ENCODE peak calls at places on chromosomes 4 and X, in six cellular contexts. One of them, this sample, is unnamed.

GRCh38 chr4:107666134-107666533 is 53.9 kb downstream of the PAPSS1 start:
- DNase-seq in CD8-positive, alpha-beta memory T cell: no peak
- DNase-seq in SJCRH30: no peak
- DNase-seq in esophagus squamous epithelium: no peak
- DNase-seq in naive thymus-derived CD4-positive, alpha-beta T cell: no peak
- DNase-seq in suprapubic skin: no peak
- DNase-seq in this sample: no peak

GRCh38 chr4:152392079-152392478 is 143.8 kb downstream of the FBXW7 start:
- DNase-seq in CD8-positive, alpha-beta memory T cell: no peak
- DNase-seq in SJCRH30: no peak
- DNase-seq in esophagus squamous epithelium: no peak
- DNase-seq in naive thymus-derived CD4-positive, alpha-beta T cell: no peak
- DNase-seq in suprapubic skin: no peak
- DNase-seq in this sample: no peak

GRCh38 chr4:94571720-94572119 is 120.0 kb downstream of the PDLIM5 start:
- DNase-seq in CD8-positive, alpha-beta memory T cell: no peak
- DNase-seq in SJCRH30: no peak
- DNase-seq in esophagus squamous epithelium: no peak
- DNase-seq in naive thymus-derived CD4-positive, alpha-beta T cell: no peak
- DNase-seq in suprapubic skin: no peak
- DNase-seq in this sample: no peak

GRCh38 chr4:137531121-137531520 is 1.2 kb downstream of the PCDH18 start:
- DNase-seq in CD8-positive, alpha-beta memory T cell: no peak
- DNase-seq in SJCRH30: peak; percentile 16
- DNase-seq in esophagus squamous epithelium: no peak
- DNase-seq in naive thymus-derived CD4-positive, alpha-beta T cell: no peak
- DNase-seq in suprapubic skin: no peak
- DNase-seq in this sample: no peak

GRCh38 chr4:72505314-72505744 is 63.7 kb downstream of the ADAMTS3 start:
- DNase-seq in CD8-positive, alpha-beta memory T cell: no peak
- DNase-seq in SJCRH30: peak; percentile 61
- DNase-seq in esophagus squamous epithelium: no peak
- DNase-seq in naive thymus-derived CD4-positive, alpha-beta T cell: no peak
- DNase-seq in suprapubic skin: no peak
- DNase-seq in this sample: no peak

GRCh38 chr4:127055349-127055748 is 577.4 kb upstream of the INTU start:
- DNase-seq in CD8-positive, alpha-beta memory T cell: no peak
- DNase-seq in SJCRH30: peak; percentile 11
- DNase-seq in esophagus squamous epithelium: no peak
- DNase-seq in naive thymus-derived CD4-positive, alpha-beta T cell: no peak
- DNase-seq in suprapubic skin: no peak
- DNase-seq in this sample: no peak

GRCh38 chrX:134764202-134764785 is 106.0 kb upstream of the PLAC1 start:
- DNase-seq in CD8-positive, alpha-beta memory T cell: no peak
- DNase-seq in SJCRH30: peak; percentile 4
- DNase-seq in esophagus squamous epithelium: no peak
- DNase-seq in naive thymus-derived CD4-positive, alpha-beta T cell: peak; percentile 7
- DNase-seq in suprapubic skin: no peak
- DNase-seq in this sample: no peak

GRCh38 chr4:76704133-76704881 is 193.6 kb downstream of the SOWAHB start:
- DNase-seq in CD8-positive, alpha-beta memory T cell: no peak
- DNase-seq in SJCRH30: peak; percentile 37
- DNase-seq in esophagus squamous epithelium: no peak
- DNase-seq in naive thymus-derived CD4-positive, alpha-beta T cell: no peak
- DNase-seq in suprapubic skin: no peak
- DNase-seq in this sample: no peak

GRCh38 chrX:10636337-10636736 is 16.0 kb upstream of the MID1 start:
- DNase-seq in CD8-positive, alpha-beta memory T cell: no peak
- DNase-seq in SJCRH30: peak; percentile 75
- DNase-seq in esophagus squamous epithelium: no peak
- DNase-seq in naive thymus-derived CD4-positive, alpha-beta T cell: no peak
- DNase-seq in suprapubic skin: no peak
- DNase-seq in this sample: no peak

GRCh38 chrX:100411802-100412333 is 1.8 kb upstream of the PCDH19 start:
- DNase-seq in CD8-positive, alpha-beta memory T cell: no peak
- DNase-seq in SJCRH30: no peak
- DNase-seq in esophagus squamous epithelium: no peak
- DNase-seq in naive thymus-derived CD4-positive, alpha-beta T cell: no peak
- DNase-seq in suprapubic skin: no peak
- DNase-seq in this sample: no peak

GRCh38 chr4:102819588-102820365 is 7.6 kb downstream of the UBE2D3 start:
- DNase-seq in CD8-positive, alpha-beta memory T cell: peak; percentile 29
- DNase-seq in SJCRH30: no peak
- DNase-seq in esophagus squamous epithelium: no peak
- DNase-seq in naive thymus-derived CD4-positive, alpha-beta T cell: peak; percentile 75
- DNase-seq in suprapubic skin: no peak
- DNase-seq in this sample: no peak

GRCh38 chr4:57044279-57044678 is 65.6 kb downstream of the POLR2B start:
- DNase-seq in CD8-positive, alpha-beta memory T cell: no peak
- DNase-seq in SJCRH30: no peak
- DNase-seq in esophagus squamous epithelium: no peak
- DNase-seq in naive thymus-derived CD4-positive, alpha-beta T cell: no peak
- DNase-seq in suprapubic skin: no peak
- DNase-seq in this sample: no peak

GRCh38 chr4:105991726-105992125 is 96.5 kb downstream of the NPNT start:
- DNase-seq in CD8-positive, alpha-beta memory T cell: no peak
- DNase-seq in SJCRH30: peak; percentile 38
- DNase-seq in esophagus squamous epithelium: no peak
- DNase-seq in naive thymus-derived CD4-positive, alpha-beta T cell: no peak
- DNase-seq in suprapubic skin: no peak
- DNase-seq in this sample: no peak

DNA sequence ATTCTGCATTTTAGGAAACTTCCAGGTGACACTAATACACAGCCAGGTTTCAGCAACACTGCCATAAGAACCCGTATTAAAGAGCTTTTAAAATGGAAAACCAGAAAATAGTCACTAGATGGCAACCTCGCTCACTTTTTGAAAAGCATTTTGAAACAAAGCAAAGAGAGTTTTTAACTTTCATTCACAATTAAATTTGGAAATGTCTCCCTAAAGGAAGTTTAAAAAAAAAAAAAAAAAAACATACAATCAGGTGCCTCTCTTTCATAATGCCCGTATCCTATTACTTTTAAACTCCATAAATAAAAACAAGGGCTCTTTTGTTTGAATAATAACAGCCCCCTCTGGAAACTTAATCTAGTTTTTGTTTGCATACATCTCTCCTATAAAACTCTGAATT is 20.3 kb downstream of the MEPE start:
- DNase-seq in CD8-positive, alpha-beta memory T cell: no peak
- DNase-seq in SJCRH30: no peak
- DNase-seq in esophagus squamous epithelium: no peak
- DNase-seq in naive thymus-derived CD4-positive, alpha-beta T cell: no peak
- DNase-seq in suprapubic skin: no peak
- DNase-seq in this sample: no peak
- H3K4me1 ChIP-seq in CD8-positive, alpha-beta memory T cell: no peaks in the 10 kb centered on the region
- H3K4me1 ChIP-seq in SJCRH30: no peaks in the 10 kb centered on the region
- H3K4me1 ChIP-seq in esophagus squamous epithelium: peaks cover 13% of the 10 kb centered on the region
- H3K4me1 ChIP-seq in naive thymus-derived CD4-positive, alpha-beta T cell: peaks cover 9% of the 10 kb centered on the region
- H3K4me1 ChIP-seq in suprapubic skin: peaks cover 7% of the 10 kb centered on the region
- H3K4me1 ChIP-seq in this sample: no peaks in the 10 kb centered on the region

GRCh38 chrX:17553961-17554482 is 179.0 kb downstream of the NHS start:
- DNase-seq in CD8-positive, alpha-beta memory T cell: no peak
- DNase-seq in SJCRH30: no peak
- DNase-seq in esophagus squamous epithelium: no peak
- DNase-seq in naive thymus-derived CD4-positive, alpha-beta T cell: no peak
- DNase-seq in suprapubic skin: no peak
- DNase-seq in this sample: no peak
- H3K4me1 ChIP-seq in CD8-positive, alpha-beta memory T cell: no peaks in the 10 kb centered on the region
- H3K4me1 ChIP-seq in SJCRH30: no peaks in the 10 kb centered on the region
- H3K4me1 ChIP-seq in esophagus squamous epithelium: peaks cover 48% of the 10 kb centered on the region
- H3K4me1 ChIP-seq in naive thymus-derived CD4-positive, alpha-beta T cell: no peaks in the 10 kb centered on the region
- H3K4me1 ChIP-seq in suprapubic skin: peaks cover 7% of the 10 kb centered on the region
- H3K4me1 ChIP-seq in this sample: no peaks in the 10 kb centered on the region

GRCh38 chr4:7458477-7458876 is 23.7 kb upstream of the PSAPL1 start:
- DNase-seq in CD8-positive, alpha-beta memory T cell: no peak
- DNase-seq in SJCRH30: no peak
- DNase-seq in esophagus squamous epithelium: no peak
- DNase-seq in naive thymus-derived CD4-positive, alpha-beta T cell: no peak
- DNase-seq in suprapubic skin: no peak
- DNase-seq in this sample: no peak
- H3K4me1 ChIP-seq in CD8-positive, alpha-beta memory T cell: no peaks in the 10 kb centered on the region
- H3K4me1 ChIP-seq in SJCRH30: peaks cover 18% of the 10 kb centered on the region
- H3K4me1 ChIP-seq in esophagus squamous epithelium: peaks cover 6% of the 10 kb centered on the region
- H3K4me1 ChIP-seq in naive thymus-derived CD4-positive, alpha-beta T cell: no peaks in the 10 kb centered on the region
- H3K4me1 ChIP-seq in suprapubic skin: no peaks in the 10 kb centered on the region
- H3K4me1 ChIP-seq in this sample: no peaks in the 10 kb centered on the region

DNA sequence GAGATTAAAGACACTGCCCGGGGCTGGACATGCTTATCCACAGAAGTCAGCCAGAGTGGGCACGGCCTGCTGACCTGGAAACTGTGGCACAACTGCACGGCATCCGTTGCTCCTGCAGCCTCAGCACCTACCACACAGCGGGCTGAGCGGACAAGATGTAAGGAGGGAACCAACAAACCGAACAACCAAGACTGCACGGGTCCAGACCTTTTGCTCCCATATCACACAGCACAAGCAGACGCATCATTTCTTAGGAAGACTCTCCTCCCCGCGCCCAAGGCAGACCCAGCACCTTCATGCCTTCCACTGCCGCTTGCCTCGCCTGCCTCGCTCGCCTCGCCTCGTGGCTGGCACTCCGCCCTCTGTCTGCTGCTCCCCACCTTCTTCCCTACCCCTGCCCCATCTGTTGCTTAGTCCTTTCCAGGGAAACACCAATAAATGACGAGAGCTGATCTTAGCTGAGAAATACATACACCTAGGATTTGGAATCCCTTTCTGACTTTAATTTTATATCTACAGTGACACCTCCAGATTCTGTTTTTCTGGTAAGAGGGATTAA is 79.0 kb downstream of the AFAP1 start:
- DNase-seq in CD8-positive, alpha-beta memory T cell: no peak
- DNase-seq in SJCRH30: no peak
- DNase-seq in esophagus squamous epithelium: no peak
- DNase-seq in naive thymus-derived CD4-positive, alpha-beta T cell: no peak
- DNase-seq in suprapubic skin: no peak
- DNase-seq in this sample: no peak
- H3K4me1 ChIP-seq in CD8-positive, alpha-beta memory T cell: peaks cover 27% of the 10 kb centered on the region
- H3K4me1 ChIP-seq in SJCRH30: peaks cover 23% of the 10 kb centered on the region
- H3K4me1 ChIP-seq in esophagus squamous epithelium: peaks cover 44% of the 10 kb centered on the region
- H3K4me1 ChIP-seq in naive thymus-derived CD4-positive, alpha-beta T cell: peaks cover 20% of the 10 kb centered on the region
- H3K4me1 ChIP-seq in suprapubic skin: peaks cover 13% of the 10 kb centered on the region
- H3K4me1 ChIP-seq in this sample: peaks cover 8% of the 10 kb centered on the region

DNA sequence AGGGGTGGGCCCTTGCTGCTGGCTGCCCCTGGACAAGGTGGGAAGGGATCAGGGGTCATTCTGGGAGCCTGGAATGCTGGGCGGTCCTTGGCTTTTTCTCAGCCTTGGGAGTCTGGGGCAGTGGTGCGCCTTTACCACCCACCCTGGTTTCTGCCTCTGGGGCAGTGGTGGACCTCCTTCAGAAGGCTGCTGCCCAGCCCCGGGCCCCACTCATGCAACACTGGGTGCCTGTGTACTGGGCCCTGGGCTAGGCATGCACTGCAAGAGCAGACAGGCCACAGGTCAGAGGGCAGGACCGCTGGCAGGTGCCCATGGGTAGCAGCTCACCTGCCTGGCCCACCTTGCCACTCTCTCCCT is 4.3 kb downstream of the SH3BP2 start:
- DNase-seq in CD8-positive, alpha-beta memory T cell: no peak
- DNase-seq in SJCRH30: no peak
- DNase-seq in esophagus squamous epithelium: no peak
- DNase-seq in naive thymus-derived CD4-positive, alpha-beta T cell: no peak
- DNase-seq in suprapubic skin: peak; percentile 73
- DNase-seq in this sample: no peak
- H3K4me1 ChIP-seq in CD8-positive, alpha-beta memory T cell: peaks cover 66% of the 10 kb centered on the region
- H3K4me1 ChIP-seq in SJCRH30: peaks cover 54% of the 10 kb centered on the region
- H3K4me1 ChIP-seq in esophagus squamous epithelium: peaks cover 100% of the 10 kb centered on the region
- H3K4me1 ChIP-seq in naive thymus-derived CD4-positive, alpha-beta T cell: peaks cover 62% of the 10 kb centered on the region
- H3K4me1 ChIP-seq in suprapubic skin: peaks cover 91% of the 10 kb centered on the region
- H3K4me1 ChIP-seq in this sample: peaks cover 62% of the 10 kb centered on the region

GRCh38 chr4:3112241-3112978 is 37.9 kb downstream of the HTT start:
- DNase-seq in CD8-positive, alpha-beta memory T cell: no peak
- DNase-seq in SJCRH30: no peak
- DNase-seq in esophagus squamous epithelium: no peak
- DNase-seq in naive thymus-derived CD4-positive, alpha-beta T cell: no peak
- DNase-seq in suprapubic skin: no peak
- DNase-seq in this sample: no peak
- H3K4me1 ChIP-seq in CD8-positive, alpha-beta memory T cell: no peaks in the 10 kb centered on the region
- H3K4me1 ChIP-seq in SJCRH30: no peaks in the 10 kb centered on the region
- H3K4me1 ChIP-seq in esophagus squamous epithelium: peaks cover 61% of the 10 kb centered on the region
- H3K4me1 ChIP-seq in naive thymus-derived CD4-positive, alpha-beta T cell: no peaks in the 10 kb centered on the region
- H3K4me1 ChIP-seq in suprapubic skin: no peaks in the 10 kb centered on the region
- H3K4me1 ChIP-seq in this sample: no peaks in the 10 kb centered on the region

DNA sequence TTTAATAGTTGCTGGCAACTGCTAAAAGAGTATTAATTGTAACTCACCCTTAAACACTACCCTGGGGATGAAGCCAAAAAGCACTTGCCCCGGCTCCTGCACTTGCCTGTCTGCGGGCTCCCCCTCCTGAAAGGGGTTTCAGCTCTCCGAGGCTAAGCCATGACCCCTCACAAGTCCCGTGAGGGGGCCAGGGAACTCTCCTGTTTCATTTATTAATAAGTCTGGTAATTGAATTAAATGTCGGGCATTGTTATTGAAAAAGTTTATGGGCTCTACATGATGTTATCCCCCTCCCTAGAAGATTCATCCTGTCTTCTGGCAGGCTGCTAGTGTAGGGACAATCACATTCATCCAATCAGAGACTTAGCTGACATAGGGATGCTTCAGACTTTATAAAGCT is 23.3 kb downstream of the GSPT2 start:
- DNase-seq in CD8-positive, alpha-beta memory T cell: no peak
- DNase-seq in SJCRH30: no peak
- DNase-seq in esophagus squamous epithelium: no peak
- DNase-seq in naive thymus-derived CD4-positive, alpha-beta T cell: no peak
- DNase-seq in suprapubic skin: no peak
- DNase-seq in this sample: no peak
- H3K4me1 ChIP-seq in CD8-positive, alpha-beta memory T cell: no peaks in the 10 kb centered on the region
- H3K4me1 ChIP-seq in SJCRH30: no peaks in the 10 kb centered on the region
- H3K4me1 ChIP-seq in esophagus squamous epithelium: no peaks in the 10 kb centered on the region
- H3K4me1 ChIP-seq in naive thymus-derived CD4-positive, alpha-beta T cell: no peaks in the 10 kb centered on the region
- H3K4me1 ChIP-seq in suprapubic skin: no peaks in the 10 kb centered on the region
- H3K4me1 ChIP-seq in this sample: no peaks in the 10 kb centered on the region

This sample was measured in effector memory CD4-positive, alpha-beta T cell.